ENCODE peak calls at places on chromosomes 7 and 10, in ten cellular contexts. U is mucosa of descending colon, P is endothelial cell, J is astrocyte of the spinal cord, L is PC-9, W is GM10248, O is GM12878, F is glutamatergic neuron, M is MCF 10A, D is astrocyte. A is an unnamed sample.

GRCh38 chr7:85851571-85852193 is 664.8 kb upstream of the SEMA3D start:
- DNase-seq in U (no peak), P (no peak), J (peak; percentile 63), L (no peak), W (no peak), O (no peak), F (no peak), M (peak; percentile 17), D (peak; percentile 44), A (no peak)

GRCh38 chr10:122102867-122103525 is 114.0 kb downstream of the TACC2 start:
- DNase-seq in U (no peak), P (no peak), J (no peak), L (no peak), W (no peak), O (no peak), F (no peak), M (no peak), D (no peak), A (no peak)

GRCh38 chr7:82726038-82726800 is 282.6 kb upstream of the CACNA2D1 start:
- DNase-seq in U (no peak), P (no peak), J (peak; percentile 40), L (no peak), W (no peak), O (no peak), F (no peak), M (no peak), D (peak; percentile 62), A (no peak)

GRCh38 chr10:122186822-122187810 is 84.0 kb upstream of the BTBD16 start:
- DNase-seq in U (no peak), P (no peak), J (no peak), L (no peak), W (no peak), O (no peak), F (no peak), M (no peak), D (no peak), A (no peak)

GRCh38 chr7:112510032-112510742 is 29.4 kb downstream of the LSMEM1 start:
- DNase-seq in U (no peak), P (no peak), J (peak; percentile 79), L (no peak), W (peak; percentile 32), O (peak; percentile 17), F (no peak), M (peak; percentile 46), D (peak; percentile 86), A (no peak)

GRCh38 chr7:2175514-2175913 is 57.2 kb downstream of the MAD1L1 start:
- DNase-seq in U (no peak), P (no peak), J (peak; percentile 96), L (peak; percentile 53), W (no peak), O (no peak), F (no peak), M (peak; percentile 95), D (peak; percentile 98), A (no peak)

GRCh38 chr7:131040467-131040932 is 287.2 kb upstream of the MKLN1 start:
- DNase-seq in U (peak; percentile 93), P (peak; percentile 59), J (peak; percentile 72), L (peak; percentile 77), W (peak; percentile 64), O (no peak), F (peak; percentile 56), M (peak; percentile 77), D (peak; percentile 38), A (no peak)

GRCh38 chr7:28055161-28055544 is 125.4 kb downstream of the JAZF1 start:
- DNase-seq in U (no peak), P (no peak), J (no peak), L (no peak), W (no peak), O (no peak), F (no peak), M (no peak), D (peak; percentile 45), A (no peak)

GRCh38 chr7:139026551-139026950 is 9.3 kb downstream of the ZC3HAV1L start:
- DNase-seq in U (no peak), P (no peak), J (no peak), L (no peak), W (no peak), O (no peak), F (no peak), M (no peak), D (no peak), A (no peak)

GRCh38 chr10:60495357-60495756 is 105.7 kb upstream of the ANK3 start:
- DNase-seq in U (no peak), P (no peak), J (peak; percentile 49), L (no peak), W (no peak), O (no peak), F (no peak), M (no peak), D (peak; percentile 61), A (no peak)

GRCh38 chr7:130152270-130153141 is 52.7 kb downstream of the TMEM209 start:
- DNase-seq in U (no peak), P (no peak), J (no peak), L (no peak), W (no peak), O (no peak), F (no peak), M (no peak), D (peak; percentile 58), A (peak; percentile 80)

GRCh38 chr10:26870766-26871165 is 10.0 kb upstream of the ABI1 start:
- DNase-seq in U (no peak), P (no peak), J (no peak), L (no peak), W (no peak), O (no peak), F (no peak), M (no peak), D (no peak), A (no peak)

GRCh38 chr10:78782441-78782840 is 286.3 kb upstream of the ZMIZ1 start:
- DNase-seq in U (no peak), P (no peak), J (no peak), L (no peak), W (no peak), O (no peak), F (no peak), M (no peak), D (no peak), A (no peak)

GRCh38 chr7:1768835-1769234 is 98.8 kb downstream of the ELFN1 start:
- DNase-seq in U (no peak), P (no peak), J (no peak), L (no peak), W (no peak), O (no peak), F (no peak), M (peak; percentile 2), D (no peak), A (no peak)

GRCh38 chr7:132991615-132992587 is 90.0 kb downstream of the CHCHD3 start:
- DNase-seq in U (no peak), P (peak; percentile 15), J (no peak), L (no peak), W (no peak), O (no peak), F (no peak), M (no peak), D (no peak), A (no peak)

GRCh38 chr7:156600496-156600895 is 40.1 kb upstream of the RNF32 start:
- DNase-seq in U (no peak), P (no peak), J (no peak), L (no peak), W (no peak), O (no peak), F (no peak), M (no peak), D (no peak), A (no peak)
- TF ChIP-seq CTCF in U (no peak), P (no peak), J (no peak), L (no peak), W (no peak), O (no peak), F (no peak), M (no peak), D (no peak), A (no peak)

DNA sequence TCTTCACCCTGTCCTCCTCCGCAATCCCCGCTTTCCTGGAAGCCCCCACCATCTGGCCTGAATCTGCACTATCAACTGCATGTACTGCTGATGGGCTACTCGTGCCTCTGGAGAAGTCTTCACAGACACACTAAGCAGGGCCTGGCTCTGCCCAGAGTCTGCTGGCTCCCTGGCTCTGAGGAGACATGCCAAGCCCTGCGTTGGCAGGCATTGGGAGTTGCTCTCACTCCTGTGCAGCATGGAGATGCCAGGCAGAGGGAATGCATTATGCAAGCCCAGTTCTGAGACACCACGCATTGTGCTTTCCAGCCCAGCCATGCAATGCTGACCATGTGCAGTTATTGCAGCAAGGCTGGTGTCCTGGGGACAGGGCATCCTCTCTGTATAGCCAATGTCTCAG is 314.6 kb downstream of the CXCL12 start:
- DNase-seq in U (no peak), P (no peak), J (no peak), L (no peak), W (no peak), O (no peak), F (no peak), M (no peak), D (no peak), A (no peak)
- TF ChIP-seq CTCF in U (no peak), P (no peak), J (no peak), L (no peak), W (no peak), O (no peak), F (no peak), M (no peak), D (no peak), A (no peak)

DNA sequence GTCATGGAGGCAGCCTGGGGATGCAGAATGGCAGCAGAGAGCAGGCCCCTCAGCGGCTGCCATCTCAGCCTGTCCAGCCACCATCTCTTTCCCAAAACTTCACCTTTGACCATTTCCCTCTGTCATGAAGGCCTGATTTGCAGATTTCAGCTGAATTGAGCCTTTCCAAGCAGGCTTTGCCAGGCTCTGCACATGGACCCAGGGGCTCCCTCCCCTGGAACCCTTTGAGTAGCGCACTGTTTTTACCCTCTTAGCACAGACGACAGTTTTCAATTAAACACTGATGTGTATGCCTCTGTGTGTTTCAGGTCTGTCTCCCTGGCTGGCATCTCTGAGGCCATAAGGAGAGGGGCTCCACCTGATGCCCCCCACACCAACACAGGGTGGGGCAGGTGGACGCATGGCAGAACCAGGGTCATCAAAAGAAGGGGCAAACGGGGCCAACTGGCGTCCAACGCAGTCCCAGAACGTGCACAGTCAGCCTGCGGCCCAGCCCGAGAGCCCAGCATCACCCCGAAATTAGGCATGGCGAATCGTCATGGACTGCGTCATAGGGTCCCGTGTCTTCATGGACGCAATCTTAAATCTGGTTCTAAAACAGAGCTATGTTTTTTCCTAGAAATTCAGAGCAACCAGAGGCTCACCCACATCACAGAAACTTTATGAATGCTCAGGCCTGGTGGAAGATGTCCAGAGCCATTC is 185.0 kb upstream of the TCERG1L start:
- DNase-seq in U (no peak), P (no peak), J (no peak), L (no peak), W (no peak), O (no peak), F (no peak), M (no peak), D (no peak), A (peak; percentile 76)
- TF ChIP-seq CTCF in U (no peak), P (no peak), J (no peak), L (no peak), W (no peak), O (no peak), F (no peak), M (no peak), D (no peak), A (no peak)

DNA sequence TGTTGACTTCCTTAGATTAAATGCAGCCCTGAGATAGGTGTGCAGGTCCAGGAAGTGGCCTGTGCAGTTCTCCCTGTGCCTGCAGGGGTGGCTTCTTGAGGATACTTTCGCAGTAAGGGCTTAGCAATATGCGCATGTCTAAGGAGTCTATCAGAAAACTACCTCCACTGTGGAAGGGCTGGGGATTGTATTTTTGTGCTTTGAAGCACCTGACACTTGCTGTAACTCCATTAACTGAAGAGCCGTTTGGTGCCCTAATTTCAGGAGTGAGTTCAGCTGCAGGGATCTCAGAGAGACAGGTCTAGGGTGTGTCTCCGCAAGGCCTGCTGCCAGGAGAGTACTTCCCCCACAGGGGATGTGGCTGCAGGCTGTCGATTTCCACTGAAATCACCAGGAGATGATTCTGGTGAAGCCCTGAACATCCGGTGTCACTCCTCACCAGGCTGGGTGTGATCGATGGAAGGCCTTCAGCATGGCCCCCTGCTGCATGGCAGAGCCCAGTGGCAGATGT is 35.5 kb downstream of the IKZF1 start:
- DNase-seq in U (no peak), P (no peak), J (no peak), L (no peak), W (no peak), O (no peak), F (no peak), M (no peak), D (no peak), A (no peak)
- TF ChIP-seq CTCF in U (no peak), P (no peak), J (no peak), L (no peak), W (no peak), O (no peak), F (no peak), M (no peak), D (no peak), A (no peak)

A was measured in osteocyte.